ENCODE peak calls at places on chromosomes 11 and 22, in seven cellular contexts. I, E, F, J, W, T and Z are unnamed samples.

GRCh38 chr22:40183029-40183581 is 5.4 kb downstream of the TNRC6B start:
- DNase-seq in I (peak; percentile 81), E (no peak), F (no peak), J (peak; percentile 87), W (peak; percentile 24), T (peak; percentile 64), Z (no peak)

GRCh38 chr11:95451261-95451660 is 220.3 kb upstream of the SESN3 start:
- DNase-seq in I (no peak), E (no peak), F (no peak), J (no peak), W (no peak), T (no peak), Z (no peak)

GRCh38 chr11:27679136-27680015 is 20.9 kb downstream of the BDNF start:
- DNase-seq in I (no peak), E (no peak), F (no peak), J (no peak), W (no peak), T (no peak), Z (no peak)

GRCh38 chr11:22476589-22476988 is 138.4 kb downstream of the SLC17A6 start:
- DNase-seq in I (no peak), E (no peak), F (no peak), J (no peak), W (no peak), T (no peak), Z (no peak)

GRCh38 chr22:49486225-49486624 is 341.4 kb downstream of the BRD1 start:
- DNase-seq in I (no peak), E (no peak), F (no peak), J (no peak), W (no peak), T (no peak), Z (no peak)

GRCh38 chr11:95520765-95521542 is 268.6 kb downstream of the FAM76B start:
- DNase-seq in I (peak; percentile 14), E (no peak), F (no peak), J (no peak), W (no peak), T (no peak), Z (no peak)

GRCh38 chr22:20965104-20965887 is 1.8 kb upstream of the AIFM3 start:
- DNase-seq in I (no peak), E (no peak), F (peak; percentile 86), J (no peak), W (no peak), T (no peak), Z (no peak)

GRCh38 chr22:34842630-34843029 is 223.3 kb upstream of the ISX start:
- DNase-seq in I (no peak), E (no peak), F (no peak), J (no peak), W (no peak), T (no peak), Z (no peak)

GRCh38 chr11:107691003-107691402 is 20.9 kb downstream of the SLN start:
- DNase-seq in I (no peak), E (no peak), F (no peak), J (peak; percentile 36), W (no peak), T (no peak), Z (no peak)

GRCh38 chr22:47392054-47392347 is 629.6 kb downstream of the TBC1D22A start:
- DNase-seq in I (no peak), E (no peak), F (peak; percentile 55), J (no peak), W (no peak), T (no peak), Z (no peak)
- H3K9me3 ChIP-seq in I (no peaks in the 10 kb centered on the region), E (no peaks in the 10 kb centered on the region), F (no peaks in the 10 kb centered on the region), J (peaks cover 21% of the 10 kb centered on the region), W (no peaks in the 10 kb centered on the region), T (no peaks in the 10 kb centered on the region), Z (no peaks in the 10 kb centered on the region)

GRCh38 chr22:30968924-30969531 is at the start of gene TUG1:
- DNase-seq in I (peak; percentile 98), E (peak; percentile 95), F (peak; percentile 97), J (peak; percentile 98), W (peak; percentile 99), T (peak; percentile 99), Z (peak; percentile 92)

GRCh38 chr22:30968015-30968923 is at the start of gene MORC2:
- DNase-seq in I (no peak), E (peak; percentile 27), F (peak; percentile 95), J (peak; percentile 15), W (no peak), T (no peak), Z (no peak)

GRCh38 chr22:30969532-30970355 is 679 bp downstream of the TUG1 start:
- DNase-seq in I (peak; percentile 33), E (peak; percentile 6), F (no peak), J (peak; percentile 44), W (no peak), T (peak; percentile 67), Z (no peak)

GRCh38 chr22:30964858-30965257 is 3.7 kb downstream of the MORC2 start:
- DNase-seq in I (no peak), E (no peak), F (no peak), J (no peak), W (no peak), T (no peak), Z (no peak)

GRCh38 chr22:30970356-30970746 is 1.3 kb downstream of the TUG1 start:
- DNase-seq in I (no peak), E (no peak), F (no peak), J (no peak), W (no peak), T (no peak), Z (no peak)
- H3K9me3 ChIP-seq in I (peaks cover 42% of the 10 kb centered on the region), E (peaks cover 60% of the 10 kb centered on the region), F (peaks cover 25% of the 10 kb centered on the region), J (peaks cover 14% of the 10 kb centered on the region), W (peaks cover 50% of the 10 kb centered on the region), T (peaks cover 48% of the 10 kb centered on the region), Z (peaks cover 34% of the 10 kb centered on the region)

GRCh38 chr11:99901175-99901574 is 785.9 kb upstream of the ARHGAP42 start:
- DNase-seq in I (no peak), E (no peak), F (no peak), J (no peak), W (no peak), T (no peak), Z (no peak)
- H3K9me3 ChIP-seq in I (no peaks in the 10 kb centered on the region), E (no peaks in the 10 kb centered on the region), F (no peaks in the 10 kb centered on the region), J (peaks cover 10% of the 10 kb centered on the region), W (no peaks in the 10 kb centered on the region), T (no peaks in the 10 kb centered on the region), Z (no peaks in the 10 kb centered on the region)

GRCh38 chr22:47398921-47399790 is 636.7 kb downstream of the TBC1D22A start:
- DNase-seq in I (no peak), E (no peak), F (no peak), J (no peak), W (no peak), T (no peak), Z (no peak)

GRCh38 chr22:47402876-47403525 is 640.6 kb downstream of the TBC1D22A start:
- DNase-seq in I (no peak), E (no peak), F (no peak), J (no peak), W (no peak), T (no peak), Z (no peak)

GRCh38 chr22:47401976-47402770 is 639.7 kb downstream of the TBC1D22A start:
- DNase-seq in I (no peak), E (no peak), F (no peak), J (no peak), W (no peak), T (no peak), Z (no peak)

GRCh38 chr22:47400701-47401591 is 638.5 kb downstream of the TBC1D22A start:
- DNase-seq in I (no peak), E (no peak), F (no peak), J (no peak), W (no peak), T (no peak), Z (no peak)

GRCh38 chr22:47401592-47401898 is 639.1 kb downstream of the TBC1D22A start:
- DNase-seq in I (no peak), E (no peak), F (no peak), J (no peak), W (no peak), T (no peak), Z (no peak)
- H3K9me3 ChIP-seq in I (no peaks in the 10 kb centered on the region), E (no peaks in the 10 kb centered on the region), F (no peaks in the 10 kb centered on the region), J (peaks cover 23% of the 10 kb centered on the region), W (no peaks in the 10 kb centered on the region), T (no peaks in the 10 kb centered on the region), Z (no peaks in the 10 kb centered on the region)

GRCh38 chr11:2649848-2650247 is 49.9 kb downstream of the KCNQ1OT1 start:
- DNase-seq in I (no peak), E (no peak), F (no peak), J (no peak), W (no peak), T (no peak), Z (no peak)

GRCh38 chr11:2649400-2649799 is 50.4 kb downstream of the KCNQ1OT1 start:
- DNase-seq in I (no peak), E (no peak), F (no peak), J (no peak), W (no peak), T (no peak), Z (no peak)

GRCh38 chr11:2651826-2652237 is 48.0 kb downstream of the KCNQ1OT1 start:
- DNase-seq in I (no peak), E (no peak), F (peak; percentile 38), J (no peak), W (no peak), T (no peak), Z (no peak)

GRCh38 chr11:2651054-2651617 is 48.7 kb downstream of the KCNQ1OT1 start:
- DNase-seq in I (no peak), E (no peak), F (no peak), J (no peak), W (no peak), T (no peak), Z (no peak)

GRCh38 chr11:2650343-2650867 is 49.4 kb downstream of the KCNQ1OT1 start:
- DNase-seq in I (no peak), E (no peak), F (no peak), J (no peak), W (no peak), T (no peak), Z (no peak)
- H3K9me3 ChIP-seq in I (no peaks in the 10 kb centered on the region), E (peaks cover 98% of the 10 kb centered on the region), F (peaks cover 34% of the 10 kb centered on the region), J (peaks cover 71% of the 10 kb centered on the region), W (peaks cover 44% of the 10 kb centered on the region), T (peaks cover 27% of the 10 kb centered on the region), Z (peaks cover 3% of the 10 kb centered on the region)